ENCODE peak calls at places on chromosomes 3 and 15, in ten cellular contexts. One of them, this sample, is unnamed.

GRCh38 chr3:126528419-126528799 is 4.5 kb downstream of the CHST13 start:
- DNase-seq in activated naive CD4-positive, alpha-beta T cell treated with Interleukin-2 at 50 U/mL for 16 hours: no peak
- DNase-seq in sigmoid colon: peak
- DNase-seq in NCI-H1694: no peak
- DNase-seq in activated gamma-delta T cell treated with Interleukin-2 at 50 U/mL for 16 hours: no peak
- DNase-seq in neural crest cell: no peak
- DNase-seq in Jurkat, Clone E6-1: no peak
- DNase-seq in stimulated activated CD4-positive, alpha-beta T cell treated with anti-CD3 and anti-CD28 coated beads, TNF-alpha, amount 100 ng/mL, for 24 hours: no peak
- DNase-seq in NCI-H345: no peak
- DNase-seq in neural progenitor cell: no peak
- DNase-seq in this sample: no peak

GRCh38 chr15:64634020-64634419 is 141.4 kb downstream of the RBPMS2 start:
- DNase-seq in neural progenitor cell: peak
- DNase-seq in activated naive CD4-positive, alpha-beta T cell treated with Interleukin-2 at 50 U/mL for 16 hours: peak
- DNase-seq in stimulated activated CD4-positive, alpha-beta T cell treated with anti-CD3 and anti-CD28 coated beads, TNF-alpha, amount 100 ng/mL, for 24 hours: no peak
- DNase-seq in Jurkat, Clone E6-1: peak
- DNase-seq in NCI-H345: no peak
- DNase-seq in neural crest cell: peak
- DNase-seq in activated gamma-delta T cell treated with Interleukin-2 at 50 U/mL for 16 hours: peak
- DNase-seq in sigmoid colon: no peak
- DNase-seq in NCI-H1694: no peak
- DNase-seq in this sample: peak

GRCh38 chr3:46065294-46065705 is 38.0 kb upstream of the XCR1 start:
- DNase-seq in sigmoid colon: no peak
- DNase-seq in Jurkat, Clone E6-1: peak
- DNase-seq in neural crest cell: no peak
- DNase-seq in neural progenitor cell: no peak
- DNase-seq in NCI-H345: peak
- DNase-seq in activated gamma-delta T cell treated with Interleukin-2 at 50 U/mL for 16 hours: peak
- DNase-seq in activated naive CD4-positive, alpha-beta T cell treated with Interleukin-2 at 50 U/mL for 16 hours: peak
- DNase-seq in NCI-H1694: no peak
- DNase-seq in stimulated activated CD4-positive, alpha-beta T cell treated with anti-CD3 and anti-CD28 coated beads, TNF-alpha, amount 100 ng/mL, for 24 hours: peak
- DNase-seq in this sample: peak

GRCh38 chr15:77069521-77070121 is 1.3 kb downstream of the TSPAN3 start:
- DNase-seq in Jurkat, Clone E6-1: no peak
- DNase-seq in neural progenitor cell: no peak
- DNase-seq in NCI-H1694: no peak
- DNase-seq in sigmoid colon: no peak
- DNase-seq in neural crest cell: no peak
- DNase-seq in NCI-H345: no peak
- DNase-seq in activated gamma-delta T cell treated with Interleukin-2 at 50 U/mL for 16 hours: no peak
- DNase-seq in activated naive CD4-positive, alpha-beta T cell treated with Interleukin-2 at 50 U/mL for 16 hours: no peak
- DNase-seq in stimulated activated CD4-positive, alpha-beta T cell treated with anti-CD3 and anti-CD28 coated beads, TNF-alpha, amount 100 ng/mL, for 24 hours: no peak
- DNase-seq in this sample: no peak

GRCh38 chr3:133979553-133979952 is 50.2 kb downstream of the SLCO2A1 start:
- DNase-seq in NCI-H345: no peak
- DNase-seq in neural crest cell: no peak
- DNase-seq in stimulated activated CD4-positive, alpha-beta T cell treated with anti-CD3 and anti-CD28 coated beads, TNF-alpha, amount 100 ng/mL, for 24 hours: no peak
- DNase-seq in neural progenitor cell: no peak
- DNase-seq in sigmoid colon: peak
- DNase-seq in Jurkat, Clone E6-1: no peak
- DNase-seq in activated gamma-delta T cell treated with Interleukin-2 at 50 U/mL for 16 hours: no peak
- DNase-seq in activated naive CD4-positive, alpha-beta T cell treated with Interleukin-2 at 50 U/mL for 16 hours: no peak
- DNase-seq in NCI-H1694: no peak
- DNase-seq in this sample: no peak

GRCh38 chr3:42702066-42702951 is at the start of gene HHATL:
- DNase-seq in neural progenitor cell: no peak
- DNase-seq in Jurkat, Clone E6-1: no peak
- DNase-seq in sigmoid colon: no peak
- DNase-seq in activated gamma-delta T cell treated with Interleukin-2 at 50 U/mL for 16 hours: no peak
- DNase-seq in neural crest cell: no peak
- DNase-seq in stimulated activated CD4-positive, alpha-beta T cell treated with anti-CD3 and anti-CD28 coated beads, TNF-alpha, amount 100 ng/mL, for 24 hours: no peak
- DNase-seq in NCI-H345: no peak
- DNase-seq in NCI-H1694: no peak
- DNase-seq in activated naive CD4-positive, alpha-beta T cell treated with Interleukin-2 at 50 U/mL for 16 hours: no peak
- DNase-seq in this sample: no peak

GRCh38 chr3:194598771-194599557 is 34.3 kb downstream of the TMEM44 start:
- DNase-seq in NCI-H1694: no peak
- DNase-seq in sigmoid colon: no peak
- DNase-seq in activated naive CD4-positive, alpha-beta T cell treated with Interleukin-2 at 50 U/mL for 16 hours: no peak
- DNase-seq in NCI-H345: no peak
- DNase-seq in stimulated activated CD4-positive, alpha-beta T cell treated with anti-CD3 and anti-CD28 coated beads, TNF-alpha, amount 100 ng/mL, for 24 hours: no peak
- DNase-seq in neural progenitor cell: no peak
- DNase-seq in Jurkat, Clone E6-1: no peak
- DNase-seq in neural crest cell: no peak
- DNase-seq in activated gamma-delta T cell treated with Interleukin-2 at 50 U/mL for 16 hours: no peak
- DNase-seq in this sample: no peak

GRCh38 chr3:14664170-14664569 is 10.8 kb upstream of the C3orf20 start:
- DNase-seq in activated gamma-delta T cell treated with Interleukin-2 at 50 U/mL for 16 hours: no peak
- DNase-seq in Jurkat, Clone E6-1: no peak
- DNase-seq in activated naive CD4-positive, alpha-beta T cell treated with Interleukin-2 at 50 U/mL for 16 hours: no peak
- DNase-seq in neural crest cell: no peak
- DNase-seq in sigmoid colon: no peak
- DNase-seq in NCI-H1694: no peak
- DNase-seq in neural progenitor cell: no peak
- DNase-seq in NCI-H345: no peak
- DNase-seq in stimulated activated CD4-positive, alpha-beta T cell treated with anti-CD3 and anti-CD28 coated beads, TNF-alpha, amount 100 ng/mL, for 24 hours: no peak
- DNase-seq in this sample: no peak

GRCh38 chr15:70267879-70268278 is 170.2 kb upstream of the TLE3 start:
- DNase-seq in sigmoid colon: no peak
- DNase-seq in NCI-H1694: no peak
- DNase-seq in activated naive CD4-positive, alpha-beta T cell treated with Interleukin-2 at 50 U/mL for 16 hours: no peak
- DNase-seq in activated gamma-delta T cell treated with Interleukin-2 at 50 U/mL for 16 hours: no peak
- DNase-seq in neural progenitor cell: no peak
- DNase-seq in neural crest cell: no peak
- DNase-seq in NCI-H345: no peak
- DNase-seq in Jurkat, Clone E6-1: no peak
- DNase-seq in stimulated activated CD4-positive, alpha-beta T cell treated with anti-CD3 and anti-CD28 coated beads, TNF-alpha, amount 100 ng/mL, for 24 hours: no peak
- DNase-seq in this sample: no peak

GRCh38 chr3:45992133-45992729 is 3.4 kb downstream of the FYCO1 start:
- DNase-seq in activated naive CD4-positive, alpha-beta T cell treated with Interleukin-2 at 50 U/mL for 16 hours: no peak
- DNase-seq in neural crest cell: no peak
- DNase-seq in Jurkat, Clone E6-1: no peak
- DNase-seq in neural progenitor cell: no peak
- DNase-seq in activated gamma-delta T cell treated with Interleukin-2 at 50 U/mL for 16 hours: no peak
- DNase-seq in NCI-H1694: no peak
- DNase-seq in NCI-H345: no peak
- DNase-seq in sigmoid colon: peak
- DNase-seq in stimulated activated CD4-positive, alpha-beta T cell treated with anti-CD3 and anti-CD28 coated beads, TNF-alpha, amount 100 ng/mL, for 24 hours: no peak
- DNase-seq in this sample: peak

GRCh38 chr15:40338921-40339620 is 1.7 kb downstream of the CCDC9B start:
- DNase-seq in sigmoid colon: peak
- DNase-seq in stimulated activated CD4-positive, alpha-beta T cell treated with anti-CD3 and anti-CD28 coated beads, TNF-alpha, amount 100 ng/mL, for 24 hours: no peak
- DNase-seq in activated naive CD4-positive, alpha-beta T cell treated with Interleukin-2 at 50 U/mL for 16 hours: no peak
- DNase-seq in neural progenitor cell: no peak
- DNase-seq in NCI-H345: no peak
- DNase-seq in NCI-H1694: no peak
- DNase-seq in activated gamma-delta T cell treated with Interleukin-2 at 50 U/mL for 16 hours: no peak
- DNase-seq in neural crest cell: no peak
- DNase-seq in Jurkat, Clone E6-1: no peak
- DNase-seq in this sample: no peak

GRCh38 chr3:157388976-157389375 is 47.7 kb upstream of the PTX3 start:
- DNase-seq in sigmoid colon: no peak
- DNase-seq in stimulated activated CD4-positive, alpha-beta T cell treated with anti-CD3 and anti-CD28 coated beads, TNF-alpha, amount 100 ng/mL, for 24 hours: no peak
- DNase-seq in Jurkat, Clone E6-1: no peak
- DNase-seq in neural crest cell: no peak
- DNase-seq in NCI-H345: no peak
- DNase-seq in neural progenitor cell: no peak
- DNase-seq in activated gamma-delta T cell treated with Interleukin-2 at 50 U/mL for 16 hours: no peak
- DNase-seq in activated naive CD4-positive, alpha-beta T cell treated with Interleukin-2 at 50 U/mL for 16 hours: no peak
- DNase-seq in NCI-H1694: no peak
- DNase-seq in this sample: no peak

GRCh38 chr15:101209285-101209821 is 42.5 kb downstream of the CHSY1 start:
- DNase-seq in NCI-H345: no peak
- DNase-seq in Jurkat, Clone E6-1: no peak
- DNase-seq in stimulated activated CD4-positive, alpha-beta T cell treated with anti-CD3 and anti-CD28 coated beads, TNF-alpha, amount 100 ng/mL, for 24 hours: no peak
- DNase-seq in activated naive CD4-positive, alpha-beta T cell treated with Interleukin-2 at 50 U/mL for 16 hours: no peak
- DNase-seq in sigmoid colon: no peak
- DNase-seq in neural progenitor cell: no peak
- DNase-seq in neural crest cell: no peak
- DNase-seq in NCI-H1694: no peak
- DNase-seq in activated gamma-delta T cell treated with Interleukin-2 at 50 U/mL for 16 hours: no peak
- DNase-seq in this sample: no peak

GRCh38 chr15:85689729-85690128 is 105.0 kb downstream of the KLHL25 start:
- DNase-seq in Jurkat, Clone E6-1: peak
- DNase-seq in activated naive CD4-positive, alpha-beta T cell treated with Interleukin-2 at 50 U/mL for 16 hours: peak
- DNase-seq in NCI-H345: no peak
- DNase-seq in sigmoid colon: no peak
- DNase-seq in NCI-H1694: no peak
- DNase-seq in neural crest cell: peak
- DNase-seq in stimulated activated CD4-positive, alpha-beta T cell treated with anti-CD3 and anti-CD28 coated beads, TNF-alpha, amount 100 ng/mL, for 24 hours: peak
- DNase-seq in activated gamma-delta T cell treated with Interleukin-2 at 50 U/mL for 16 hours: peak
- DNase-seq in neural progenitor cell: peak
- DNase-seq in this sample: peak

GRCh38 chr15:81106560-81106959 is 27.5 kb upstream of the CFAP161 start:
- DNase-seq in neural crest cell: peak
- DNase-seq in Jurkat, Clone E6-1: peak
- DNase-seq in sigmoid colon: no peak
- DNase-seq in neural progenitor cell: peak
- DNase-seq in NCI-H1694: peak
- DNase-seq in NCI-H345: peak
- DNase-seq in activated naive CD4-positive, alpha-beta T cell treated with Interleukin-2 at 50 U/mL for 16 hours: peak
- DNase-seq in activated gamma-delta T cell treated with Interleukin-2 at 50 U/mL for 16 hours: peak
- DNase-seq in stimulated activated CD4-positive, alpha-beta T cell treated with anti-CD3 and anti-CD28 coated beads, TNF-alpha, amount 100 ng/mL, for 24 hours: peak
- DNase-seq in this sample: peak

GRCh38 chr15:60526127-60526616 is 47.2 kb upstream of the ICE2 start:
- DNase-seq in neural progenitor cell: no peak
- DNase-seq in Jurkat, Clone E6-1: no peak
- DNase-seq in activated gamma-delta T cell treated with Interleukin-2 at 50 U/mL for 16 hours: peak
- DNase-seq in neural crest cell: no peak
- DNase-seq in sigmoid colon: peak
- DNase-seq in stimulated activated CD4-positive, alpha-beta T cell treated with anti-CD3 and anti-CD28 coated beads, TNF-alpha, amount 100 ng/mL, for 24 hours: no peak
- DNase-seq in activated naive CD4-positive, alpha-beta T cell treated with Interleukin-2 at 50 U/mL for 16 hours: peak
- DNase-seq in NCI-H345: no peak
- DNase-seq in NCI-H1694: no peak
- DNase-seq in this sample: no peak

GRCh38 chr3:143010024-143010423 is 8.7 kb downstream of the U2SURP start:
- DNase-seq in Jurkat, Clone E6-1: no peak
- DNase-seq in NCI-H1694: no peak
- DNase-seq in NCI-H345: no peak
- DNase-seq in activated gamma-delta T cell treated with Interleukin-2 at 50 U/mL for 16 hours: no peak
- DNase-seq in stimulated activated CD4-positive, alpha-beta T cell treated with anti-CD3 and anti-CD28 coated beads, TNF-alpha, amount 100 ng/mL, for 24 hours: no peak
- DNase-seq in sigmoid colon: no peak
- DNase-seq in activated naive CD4-positive, alpha-beta T cell treated with Interleukin-2 at 50 U/mL for 16 hours: no peak
- DNase-seq in neural progenitor cell: no peak
- DNase-seq in neural crest cell: no peak
- DNase-seq in this sample: no peak

GRCh38 chr15:41473418-41473817 is 20.3 kb upstream of the ITPKA start:
- DNase-seq in activated naive CD4-positive, alpha-beta T cell treated with Interleukin-2 at 50 U/mL for 16 hours: no peak
- DNase-seq in activated gamma-delta T cell treated with Interleukin-2 at 50 U/mL for 16 hours: no peak
- DNase-seq in sigmoid colon: no peak
- DNase-seq in NCI-H1694: no peak
- DNase-seq in NCI-H345: no peak
- DNase-seq in Jurkat, Clone E6-1: no peak
- DNase-seq in neural crest cell: no peak
- DNase-seq in neural progenitor cell: no peak
- DNase-seq in stimulated activated CD4-positive, alpha-beta T cell treated with anti-CD3 and anti-CD28 coated beads, TNF-alpha, amount 100 ng/mL, for 24 hours: no peak
- DNase-seq in this sample: no peak

GRCh38 chr3:178140491-178140890 is 395.7 kb upstream of the KCNMB2 start:
- DNase-seq in Jurkat, Clone E6-1: no peak
- DNase-seq in activated naive CD4-positive, alpha-beta T cell treated with Interleukin-2 at 50 U/mL for 16 hours: no peak
- DNase-seq in activated gamma-delta T cell treated with Interleukin-2 at 50 U/mL for 16 hours: no peak
- DNase-seq in sigmoid colon: no peak
- DNase-seq in neural progenitor cell: no peak
- DNase-seq in neural crest cell: no peak
- DNase-seq in NCI-H1694: no peak
- DNase-seq in NCI-H345: no peak
- DNase-seq in stimulated activated CD4-positive, alpha-beta T cell treated with anti-CD3 and anti-CD28 coated beads, TNF-alpha, amount 100 ng/mL, for 24 hours: no peak
- DNase-seq in this sample: no peak

GRCh38 chr15:101029971-101030661 is 111.0 kb downstream of the LRRK1 start:
- DNase-seq in NCI-H345: no peak
- DNase-seq in activated gamma-delta T cell treated with Interleukin-2 at 50 U/mL for 16 hours: no peak
- DNase-seq in Jurkat, Clone E6-1: no peak
- DNase-seq in neural progenitor cell: no peak
- DNase-seq in NCI-H1694: no peak
- DNase-seq in neural crest cell: peak
- DNase-seq in activated naive CD4-positive, alpha-beta T cell treated with Interleukin-2 at 50 U/mL for 16 hours: no peak
- DNase-seq in sigmoid colon: peak
- DNase-seq in stimulated activated CD4-positive, alpha-beta T cell treated with anti-CD3 and anti-CD28 coated beads, TNF-alpha, amount 100 ng/mL, for 24 hours: no peak
- DNase-seq in this sample: peak

GRCh38 chr3:57434041-57434440 is 110.1 kb downstream of the DNAH12 start:
- DNase-seq in NCI-H345: peak
- DNase-seq in neural crest cell: no peak
- DNase-seq in stimulated activated CD4-positive, alpha-beta T cell treated with anti-CD3 and anti-CD28 coated beads, TNF-alpha, amount 100 ng/mL, for 24 hours: no peak
- DNase-seq in sigmoid colon: no peak
- DNase-seq in activated gamma-delta T cell treated with Interleukin-2 at 50 U/mL for 16 hours: no peak
- DNase-seq in neural progenitor cell: peak
- DNase-seq in activated naive CD4-positive, alpha-beta T cell treated with Interleukin-2 at 50 U/mL for 16 hours: no peak
- DNase-seq in NCI-H1694: no peak
- DNase-seq in Jurkat, Clone E6-1: peak
- DNase-seq in this sample: no peak

GRCh38 chr3:115990669-115991068 is 367.4 kb downstream of the GAP43 start:
- DNase-seq in activated naive CD4-positive, alpha-beta T cell treated with Interleukin-2 at 50 U/mL for 16 hours: no peak
- DNase-seq in sigmoid colon: no peak
- DNase-seq in Jurkat, Clone E6-1: no peak
- DNase-seq in NCI-H345: no peak
- DNase-seq in neural crest cell: no peak
- DNase-seq in neural progenitor cell: peak
- DNase-seq in NCI-H1694: no peak
- DNase-seq in activated gamma-delta T cell treated with Interleukin-2 at 50 U/mL for 16 hours: no peak
- DNase-seq in stimulated activated CD4-positive, alpha-beta T cell treated with anti-CD3 and anti-CD28 coated beads, TNF-alpha, amount 100 ng/mL, for 24 hours: no peak
- DNase-seq in this sample: no peak

GRCh38 chr3:33115024-33115768 is 1.4 kb downstream of the CRTAP start:
- DNase-seq in NCI-H345: no peak
- DNase-seq in neural progenitor cell: peak
- DNase-seq in neural crest cell: no peak
- DNase-seq in stimulated activated CD4-positive, alpha-beta T cell treated with anti-CD3 and anti-CD28 coated beads, TNF-alpha, amount 100 ng/mL, for 24 hours: no peak
- DNase-seq in sigmoid colon: peak
- DNase-seq in activated naive CD4-positive, alpha-beta T cell treated with Interleukin-2 at 50 U/mL for 16 hours: no peak
- DNase-seq in NCI-H1694: no peak
- DNase-seq in Jurkat, Clone E6-1: no peak
- DNase-seq in activated gamma-delta T cell treated with Interleukin-2 at 50 U/mL for 16 hours: no peak
- DNase-seq in this sample: no peak

GRCh38 chr15:22945071-22945470 is 35.1 kb downstream of the CYFIP1 start:
- DNase-seq in neural progenitor cell: no peak
- DNase-seq in neural crest cell: no peak
- DNase-seq in stimulated activated CD4-positive, alpha-beta T cell treated with anti-CD3 and anti-CD28 coated beads, TNF-alpha, amount 100 ng/mL, for 24 hours: no peak
- DNase-seq in activated gamma-delta T cell treated with Interleukin-2 at 50 U/mL for 16 hours: no peak
- DNase-seq in Jurkat, Clone E6-1: no peak
- DNase-seq in sigmoid colon: peak
- DNase-seq in NCI-H1694: no peak
- DNase-seq in NCI-H345: peak
- DNase-seq in activated naive CD4-positive, alpha-beta T cell treated with Interleukin-2 at 50 U/mL for 16 hours: no peak
- DNase-seq in this sample: no peak

This sample was measured in activated CD4-positive, alpha-beta memory T cell treated with anti-CD3 and anti-CD28 coated beads, Interleukin-2, amount 10 ng/mL, durations not matched to agents 7 days and 5 days.